ENCODE peak calls at places on chromosomes 2 and 18, in six cellular contexts. H, K, Z, O, E and S are unnamed samples.
A peak's percentile ranks its signal among the peaks of the same experiment; 100 is the strongest.

GRCh38 chr2:33518929-33519328 is 42.5 kb downstream of the RASGRP3 start:
- DNase-seq in K (no peak), E (no peak), Z (no peak), O (no peak), H (no peak), S (no peak)

GRCh38 chr2:10305715-10306114 is 3.0 kb downstream of the HPCAL1 start:
- DNase-seq in K (peak; percentile 27), H (peak; percentile 68), O (peak; percentile 63), Z (no peak), E (no peak), S (no peak)

GRCh38 chr2:23681356-23682140 is 245.4 kb downstream of the ATAD2B start:
- DNase-seq in Z (no peak), K (no peak), E (no peak), H (no peak), O (peak; percentile 60), S (no peak)

GRCh38 chr2:41610501-41611242 is 437.1 kb upstream of the PKDCC start:
- DNase-seq in Z (no peak), O (peak; percentile 72), K (no peak), E (no peak), H (no peak), S (no peak)

GRCh38 chr18:67001052-67001451 is 397.2 kb upstream of the CDH19 start:
- DNase-seq in O (no peak), E (no peak), Z (no peak), K (no peak), H (no peak), S (no peak)

GRCh38 chr18:54284967-54285785 is 15.9 kb downstream of the POLI start:
- DNase-seq in K (no peak), Z (no peak), H (no peak), E (peak; percentile 56), O (no peak), S (no peak)

GRCh38 chr2:96869824-96870630 is at the start of gene SEMA4C:
- DNase-seq in K (peak; percentile 81), O (peak; percentile 49), H (peak; percentile 83), Z (no peak), E (peak; percentile 76), S (peak; percentile 52)

GRCh38 chr2:11344342-11344955 is at the start of gene ROCK2:
- DNase-seq in K (peak; percentile 93), E (peak; percentile 70), O (peak; percentile 96), H (peak; percentile 81), Z (peak; percentile 86), S (peak; percentile 87)

GRCh38 chr2:239809391-239809790 is 215.8 kb downstream of the NDUFA10 start:
- DNase-seq in O (no peak), K (no peak), H (peak; percentile 38), E (no peak), Z (no peak), S (no peak)

GRCh38 chr18:36419913-36420531 is 122.5 kb downstream of the FHOD3 start:
- DNase-seq in O (no peak), K (no peak), E (no peak), Z (no peak), H (no peak), S (no peak)

GRCh38 chr2:210814626-210815025 is 258.2 kb downstream of the CPS1 start:
- DNase-seq in Z (no peak), H (no peak), E (no peak), O (no peak), K (no peak), S (no peak)

GRCh38 chr18:4455113-4455811 is at the start of gene DLGAP1:
- DNase-seq in O (peak; percentile 25), H (no peak), Z (peak; percentile 79), E (no peak), K (peak; percentile 91), S (peak; percentile 62)

GRCh38 chr2:101946372-101946771 is 45.4 kb upstream of the IL1R2 start:
- DNase-seq in K (no peak), Z (no peak), O (no peak), H (no peak), E (no peak), S (no peak)

GRCh38 chr2:115214050-115214449 is 771.6 kb downstream of the DPP10 start:
- DNase-seq in K (no peak), E (no peak), Z (no peak), H (no peak), O (no peak), S (no peak)

GRCh38 chr2:8120979-8121825 is 560.7 kb upstream of the ID2 start:
- DNase-seq in K (no peak), Z (no peak), O (no peak), H (no peak), E (no peak), S (no peak)

GRCh38 chr2:223108376-223109100 is 56.5 kb downstream of the KCNE4 start:
- DNase-seq in K (no peak), H (no peak), Z (no peak), O (no peak), E (no peak), S (no peak)

GRCh38 chr2:76998713-76999112 is 523.5 kb downstream of the LRRTM4 start:
- DNase-seq in Z (no peak), H (no peak), O (no peak), E (no peak), K (no peak), S (no peak)

GRCh38 chr2:140504596-140504995 is 1626.2 kb downstream of the LRP1B start:
- DNase-seq in H (no peak), K (no peak), O (no peak), E (no peak), Z (no peak), S (no peak)

GRCh38 chr2:39399570-39399969 is 37.5 kb downstream of the MAP4K3 start:
- DNase-seq in O (no peak), E (no peak), Z (no peak), K (no peak), H (no peak), S (no peak)

GRCh38 chr2:108423502-108424251 is 25.3 kb upstream of the GCC2 start:
- DNase-seq in E (no peak), Z (no peak), H (no peak), O (no peak), K (no peak), S (no peak)

GRCh38 chr2:203936535-203936934 is at the start of gene ICOS:
- DNase-seq in O (no peak), Z (no peak), H (no peak), E (no peak), K (no peak), S (no peak)

GRCh38 chr18:26440644-26441043 is 107.7 kb downstream of the KCTD1 start:
- DNase-seq in E (no peak), K (no peak), Z (no peak), O (no peak), H (no peak), S (no peak)

GRCh38 chr2:647003-647560 is 30.1 kb downstream of the TMEM18 start:
- DNase-seq in E (peak; percentile 27), O (no peak), Z (no peak), H (no peak), K (no peak), S (peak; percentile 27)

GRCh38 chr2:151162185-151162584 is 99.5 kb downstream of the RBM43 start:
- DNase-seq in Z (no peak), E (no peak), K (peak; percentile 11), O (no peak), H (no peak), S (no peak)

GRCh38 chr2:118835739-118836410 is 11.6 kb downstream of the EN1 start:
- DNase-seq in O (no peak), Z (peak; percentile 33), E (no peak), H (no peak), K (no peak), S (no peak)
- H3K27me3 ChIP-seq in O (peaks cover 100% of the 10 kb centered on the region), Z (peaks cover 98% of the 10 kb centered on the region), E (peaks cover 35% of the 10 kb centered on the region), H (peaks cover 20% of the 10 kb centered on the region), K (peaks cover 100% of the 10 kb centered on the region), S (peaks cover 23% of the 10 kb centered on the region)

DNA sequence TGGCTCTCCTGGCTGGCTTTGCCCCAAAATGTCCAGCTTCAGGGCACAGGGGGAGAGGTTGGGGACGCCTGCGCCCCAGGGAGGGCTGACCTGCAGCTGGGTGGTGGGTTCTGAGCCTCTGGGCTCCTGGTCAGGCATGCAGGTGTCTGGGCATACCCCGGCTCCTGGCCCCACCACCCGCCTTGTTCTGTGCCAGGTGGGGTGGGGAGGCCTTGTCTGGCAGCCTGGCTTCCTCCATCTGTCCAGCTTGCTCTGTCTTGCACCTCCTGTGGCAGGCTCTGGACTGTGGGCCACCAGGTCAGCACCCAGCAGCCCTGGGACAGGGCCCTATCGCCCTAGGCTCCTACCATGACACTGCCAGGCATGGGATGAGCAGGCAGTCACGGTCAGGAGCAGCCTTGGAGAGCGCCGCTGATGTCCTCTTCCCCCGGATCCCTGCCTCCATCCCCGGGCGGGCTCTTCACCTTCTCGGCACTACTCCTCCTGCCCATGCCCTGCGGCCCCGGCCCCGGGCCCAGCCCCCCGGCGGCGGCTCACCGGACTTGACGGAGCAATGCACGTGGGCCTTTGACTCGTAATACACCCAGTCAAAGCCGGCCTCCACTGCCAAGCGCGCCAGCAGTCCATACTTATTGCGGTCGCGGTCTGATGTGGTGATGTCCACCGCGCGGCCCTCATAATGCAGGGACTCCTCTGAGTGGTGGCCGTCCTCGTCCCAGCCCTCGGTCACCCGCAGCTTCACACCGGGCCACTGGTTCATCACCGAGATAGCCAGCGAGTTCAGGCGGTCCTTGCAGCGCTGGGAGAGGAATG is 3.6 kb downstream of the IHH start:
- DNase-seq in E (no peak), O (peak; percentile 29), Z (no peak), H (no peak), K (no peak), S (no peak)
- H3K27me3 ChIP-seq in E (peaks cover 35% of the 10 kb centered on the region), O (peaks cover 58% of the 10 kb centered on the region), Z (peaks cover 77% of the 10 kb centered on the region), H (peaks cover 25% of the 10 kb centered on the region), K (peaks cover 99% of the 10 kb centered on the region), S (no peaks in the 10 kb centered on the region)

GRCh38 chr2:70766357-70767093 is 1.5 kb downstream of the ADD2 start:
- DNase-seq in Z (no peak), K (no peak), H (no peak), E (no peak), O (no peak), S (no peak)
- H3K27me3 ChIP-seq in Z (no peaks in the 10 kb centered on the region), K (peaks cover 19% of the 10 kb centered on the region), H (no peaks in the 10 kb centered on the region), E (peaks cover 13% of the 10 kb centered on the region), O (no peaks in the 10 kb centered on the region), S (no peaks in the 10 kb centered on the region)

DNA sequence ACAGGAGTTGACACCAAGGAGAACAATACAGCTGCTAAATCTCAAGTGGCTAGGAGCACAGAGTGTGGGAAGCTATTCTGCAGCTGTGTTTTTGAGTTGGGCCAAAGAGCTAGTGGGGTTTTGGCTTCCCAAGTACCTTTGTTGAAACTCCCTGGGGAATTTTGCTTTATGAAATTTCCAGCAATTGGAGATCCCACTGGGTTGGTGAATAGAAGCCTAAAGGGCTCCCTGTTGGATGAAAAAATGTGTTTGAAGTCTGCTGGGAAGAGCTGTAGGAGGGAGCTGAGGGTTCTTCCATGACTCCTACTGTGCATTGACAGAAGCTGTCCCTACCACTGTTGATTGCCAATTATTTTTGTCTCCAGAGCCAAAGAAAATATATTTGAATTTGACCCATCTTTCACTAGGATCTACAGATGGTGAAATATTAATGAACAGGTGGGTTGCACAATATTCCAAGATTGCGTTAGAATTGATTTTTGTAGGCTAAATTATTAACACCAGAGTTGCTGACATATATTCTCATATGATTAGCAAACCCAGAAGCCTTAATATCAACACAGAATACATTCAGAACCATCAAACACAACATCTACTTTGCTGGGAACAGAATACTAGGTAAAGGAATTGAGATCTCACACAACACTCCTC is 95.4 kb upstream of the CYP1B1 start:
- DNase-seq in O (no peak), K (no peak), E (no peak), Z (no peak), H (no peak), S (no peak)
- H3K27me3 ChIP-seq in O (no peaks in the 10 kb centered on the region), K (no peaks in the 10 kb centered on the region), E (no peaks in the 10 kb centered on the region), Z (no peaks in the 10 kb centered on the region), H (no peaks in the 10 kb centered on the region), S (no peaks in the 10 kb centered on the region)